ENCODE peak calls at places on chromosomes 12 and 14, in five cellular contexts. One of them, this sample, is unnamed.
A peak's percentile ranks its signal among the peaks of the same experiment; 100 is the strongest.

GRCh38 chr14:76456200-76456599 is 80.3 kb downstream of the ESRRB start:
- DNase-seq in body of pancreas: no peak
- DNase-seq in H1: peak; percentile 81
- DNase-seq in HCT116: peak; percentile 28
- DNase-seq in Peyer's patch: no peak
- DNase-seq in this sample: no peak

GRCh38 chr12:73629893-73630872 is 907.5 kb upstream of the ATXN7L3B start:
- DNase-seq in body of pancreas: no peak
- DNase-seq in H1: no peak
- DNase-seq in HCT116: no peak
- DNase-seq in Peyer's patch: no peak
- DNase-seq in this sample: no peak

GRCh38 chr12:34604227-34604626 is 581.9 kb downstream of the ALG10 start:
- DNase-seq in body of pancreas: no peak
- DNase-seq in H1: no peak
- DNase-seq in HCT116: no peak
- DNase-seq in Peyer's patch: no peak
- DNase-seq in this sample: no peak

GRCh38 chr12:13602217-13602616 is 379.2 kb downstream of the GRIN2B start:
- DNase-seq in body of pancreas: no peak
- DNase-seq in H1: no peak
- DNase-seq in HCT116: no peak
- DNase-seq in Peyer's patch: no peak
- DNase-seq in this sample: no peak

GRCh38 chr14:28242895-28243294 is 523.7 kb upstream of the FOXG1 start:
- DNase-seq in body of pancreas: no peak
- DNase-seq in H1: no peak
- DNase-seq in HCT116: no peak
- DNase-seq in Peyer's patch: no peak
- DNase-seq in this sample: no peak

GRCh38 chr14:96403409-96403808 is 11.5 kb downstream of the AK7 start:
- DNase-seq in body of pancreas: no peak
- DNase-seq in H1: no peak
- DNase-seq in HCT116: no peak
- DNase-seq in Peyer's patch: no peak
- DNase-seq in this sample: no peak

GRCh38 chr14:89429206-89430091 is 12.4 kb upstream of the FOXN3 start:
- DNase-seq in body of pancreas: peak; percentile 38
- DNase-seq in H1: no peak
- DNase-seq in HCT116: no peak
- DNase-seq in Peyer's patch: peak; percentile 55
- DNase-seq in this sample: no peak

GRCh38 chr14:32697704-32698103 is 241.0 kb upstream of the NPAS3 start:
- DNase-seq in body of pancreas: no peak
- DNase-seq in H1: no peak
- DNase-seq in HCT116: no peak
- DNase-seq in Peyer's patch: no peak
- DNase-seq in this sample: no peak

GRCh38 chr14:34003052-34003668 is 52.3 kb upstream of the EGLN3 start:
- DNase-seq in body of pancreas: no peak
- DNase-seq in H1: no peak
- DNase-seq in HCT116: no peak
- DNase-seq in Peyer's patch: no peak
- DNase-seq in this sample: no peak

GRCh38 chr12:39723831-39724230 is 104.2 kb upstream of the ABCD2 start:
- DNase-seq in body of pancreas: no peak
- DNase-seq in H1: no peak
- DNase-seq in HCT116: no peak
- DNase-seq in Peyer's patch: no peak
- DNase-seq in this sample: no peak

GRCh38 chr14:97930191-97930590 is 1133.0 kb downstream of the VRK1 start:
- DNase-seq in body of pancreas: no peak
- DNase-seq in H1: no peak
- DNase-seq in HCT116: no peak
- DNase-seq in Peyer's patch: no peak
- DNase-seq in this sample: no peak

GRCh38 chr14:32202468-32202865 is 602 bp downstream of the RNU6-8 start:
- DNase-seq in body of pancreas: no peak
- DNase-seq in H1: no peak
- DNase-seq in HCT116: no peak
- DNase-seq in Peyer's patch: no peak
- DNase-seq in this sample: no peak

DNA sequence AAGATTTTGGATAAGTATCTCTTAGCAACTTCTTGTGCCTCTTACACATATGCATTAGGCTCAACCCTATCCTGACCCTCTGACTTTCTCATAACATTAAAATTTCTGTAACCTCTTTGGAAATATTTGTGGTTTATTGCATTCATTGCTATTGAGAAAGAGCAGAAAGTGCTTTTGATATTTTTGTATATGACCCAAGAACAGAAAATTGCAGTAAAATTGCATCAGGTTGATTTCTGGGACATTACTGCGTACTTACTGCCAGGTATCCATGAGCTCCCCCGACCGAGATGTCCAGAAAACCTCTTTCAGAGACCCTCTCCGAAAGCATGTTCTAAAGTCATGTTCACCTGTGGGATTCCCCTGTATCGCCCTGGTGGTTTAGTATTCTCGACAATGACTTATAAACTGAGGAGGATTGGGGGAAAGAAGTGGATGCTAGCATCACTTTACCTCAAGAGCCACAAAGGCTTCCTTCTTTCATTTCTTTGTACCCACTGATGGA is 14.5 kb upstream of the IL22 start:
- DNase-seq in body of pancreas: no peak
- DNase-seq in H1: no peak
- DNase-seq in HCT116: no peak
- DNase-seq in Peyer's patch: no peak
- DNase-seq in this sample: no peak
- H3K27me3 ChIP-seq in body of pancreas: no peaks in the 10 kb centered on the region
- H3K27me3 ChIP-seq in H1: no peaks in the 10 kb centered on the region
- H3K27me3 ChIP-seq in HCT116: no peaks in the 10 kb centered on the region
- H3K27me3 ChIP-seq in Peyer's patch: no peaks in the 10 kb centered on the region
- H3K27me3 ChIP-seq in this sample: no peaks in the 10 kb centered on the region

GRCh38 chr12:78198896-78199295 is 368.2 kb downstream of the NAV3 start:
- DNase-seq in body of pancreas: no peak
- DNase-seq in H1: no peak
- DNase-seq in HCT116: no peak
- DNase-seq in Peyer's patch: no peak
- DNase-seq in this sample: no peak
- TF ChIP-seq CTCF in body of pancreas: no peak
- TF ChIP-seq CTCF in H1: no peak
- TF ChIP-seq CTCF in HCT116: no peak
- TF ChIP-seq CTCF in Peyer's patch: no peak
- TF ChIP-seq CTCF in this sample: no peak

DNA sequence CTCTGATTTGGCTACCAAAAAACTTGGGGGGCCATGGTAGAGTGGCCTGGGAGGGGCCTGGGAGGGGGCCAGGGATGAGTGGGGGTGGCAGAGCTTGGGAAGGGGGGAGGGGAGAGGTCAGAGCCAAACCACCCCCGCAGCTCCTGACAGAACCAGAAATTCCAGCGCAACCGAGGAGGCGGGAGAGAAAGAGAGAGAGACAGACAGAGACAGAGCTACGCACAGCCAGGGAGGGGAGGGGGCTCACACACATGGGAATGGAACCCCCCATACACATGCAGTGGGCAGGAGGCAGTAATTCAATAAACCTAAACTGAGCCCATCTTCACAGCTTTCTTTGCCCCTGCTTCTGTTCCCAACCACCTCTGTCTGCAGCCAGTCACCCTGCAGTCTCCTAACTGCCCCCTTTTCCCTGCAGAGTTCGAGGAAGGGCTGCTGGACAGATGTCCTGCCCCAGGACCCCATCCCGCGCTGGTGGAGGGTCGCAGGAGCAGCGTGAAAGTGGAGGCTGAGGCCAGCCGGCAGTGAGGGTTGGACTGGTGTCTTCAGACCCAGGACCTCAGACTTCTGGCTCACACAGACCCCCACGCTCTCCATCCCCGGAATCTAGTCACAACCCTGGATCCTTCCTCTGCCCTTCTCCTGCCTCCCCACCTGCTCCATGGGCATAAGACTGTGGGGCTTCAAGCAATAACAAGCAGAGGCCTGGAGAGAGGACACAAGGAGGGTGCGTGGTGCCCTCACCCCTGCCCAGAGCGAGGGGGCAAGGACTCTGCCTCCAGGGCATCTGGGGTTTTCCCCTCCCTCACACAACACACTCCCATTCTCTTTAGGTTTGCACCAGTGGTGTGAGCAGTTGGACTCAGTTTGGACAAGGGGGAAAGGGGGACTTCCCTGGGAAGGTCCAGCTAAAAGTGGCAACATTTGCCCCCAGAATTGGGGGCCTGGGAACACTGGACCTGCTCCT is 5.6 kb downstream of the NAB2 start:
- DNase-seq in body of pancreas: no peak
- DNase-seq in H1: no peak
- DNase-seq in HCT116: no peak
- DNase-seq in Peyer's patch: no peak
- DNase-seq in this sample: no peak
- TF ChIP-seq POLR2A in body of pancreas: no peak
- TF ChIP-seq POLR2A in H1: no peak
- TF ChIP-seq POLR2A in HCT116: no peak
- TF ChIP-seq POLR2A in Peyer's patch: no peak
- TF ChIP-seq POLR2A in this sample: no peak

GRCh38 chr12:132282031-132282949 is 47.1 kb downstream of the GALNT9 start:
- DNase-seq in body of pancreas: no peak
- DNase-seq in H1: no peak
- DNase-seq in HCT116: no peak
- DNase-seq in Peyer's patch: no peak
- DNase-seq in this sample: no peak
- H3K27me3 ChIP-seq in body of pancreas: no peaks in the 10 kb centered on the region
- H3K27me3 ChIP-seq in H1: no peaks in the 10 kb centered on the region
- H3K27me3 ChIP-seq in HCT116: no peaks in the 10 kb centered on the region
- H3K27me3 ChIP-seq in Peyer's patch: no peaks in the 10 kb centered on the region
- H3K27me3 ChIP-seq in this sample: peaks cover 100% of the 10 kb centered on the region

GRCh38 chr12:109762673-109763191 is 49.1 kb downstream of the FAM222A start:
- DNase-seq in body of pancreas: no peak
- DNase-seq in H1: peak; percentile 39
- DNase-seq in HCT116: no peak
- DNase-seq in Peyer's patch: no peak
- DNase-seq in this sample: no peak
- TF ChIP-seq CTCF in body of pancreas: no peak
- TF ChIP-seq CTCF in H1: no peak
- TF ChIP-seq CTCF in HCT116: no peak
- TF ChIP-seq CTCF in Peyer's patch: no peak
- TF ChIP-seq CTCF in this sample: no peak

GRCh38 chr14:103121161-103121845 is 2.0 kb upstream of the TNFAIP2 start:
- DNase-seq in body of pancreas: peak; percentile 27
- DNase-seq in H1: no peak
- DNase-seq in HCT116: no peak
- DNase-seq in Peyer's patch: peak; percentile 66
- DNase-seq in this sample: no peak
- TF ChIP-seq POLR2A in body of pancreas: no peak
- TF ChIP-seq POLR2A in H1: no peak
- TF ChIP-seq POLR2A in HCT116: no peak
- TF ChIP-seq POLR2A in Peyer's patch: no peak
- TF ChIP-seq POLR2A in this sample: no peak

DNA sequence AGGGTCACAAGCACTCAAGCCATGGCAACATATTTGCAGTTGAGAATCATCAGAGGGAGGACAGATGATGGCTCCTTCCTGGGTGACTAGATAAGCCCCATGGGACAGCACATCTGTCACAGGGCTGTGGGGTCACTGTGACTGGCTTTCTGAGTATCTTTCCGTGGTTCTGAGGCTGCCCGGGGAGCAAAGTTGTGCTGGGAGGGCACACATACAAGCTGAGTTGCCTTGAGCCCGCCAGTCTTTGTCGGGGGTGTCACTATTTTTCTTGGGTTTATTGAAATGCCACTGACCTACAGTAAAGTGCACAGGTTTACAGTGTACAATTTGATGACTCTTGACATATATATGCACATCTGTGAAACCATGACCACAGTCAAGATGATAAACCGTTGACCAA is 17.2 kb upstream of the KIF26A start:
- DNase-seq in body of pancreas: no peak
- DNase-seq in H1: no peak
- DNase-seq in HCT116: no peak
- DNase-seq in Peyer's patch: no peak
- DNase-seq in this sample: no peak
- H3K27me3 ChIP-seq in body of pancreas: no peaks in the 10 kb centered on the region
- H3K27me3 ChIP-seq in H1: peaks cover 17% of the 10 kb centered on the region
- H3K27me3 ChIP-seq in HCT116: no peaks in the 10 kb centered on the region
- H3K27me3 ChIP-seq in Peyer's patch: peaks cover 11% of the 10 kb centered on the region
- H3K27me3 ChIP-seq in this sample: peaks cover 59% of the 10 kb centered on the region

DNA sequence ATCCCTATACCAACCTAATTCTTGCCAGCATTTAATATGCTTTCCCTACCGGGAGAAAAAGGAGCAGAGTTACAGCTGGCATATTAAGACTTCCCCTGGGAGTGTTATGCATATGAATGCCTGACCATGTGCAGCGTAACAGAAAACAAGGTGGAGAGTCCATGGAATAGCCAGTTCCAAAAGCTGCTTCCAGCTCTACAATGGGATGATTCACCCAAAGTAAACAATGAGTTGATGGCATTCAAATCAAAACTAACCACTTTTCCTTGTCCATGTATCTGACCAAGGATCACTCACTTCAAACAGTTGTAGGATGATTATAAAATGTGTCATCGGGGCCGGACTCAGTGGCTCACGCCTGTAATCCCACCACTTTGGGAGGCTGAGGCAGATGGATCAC is 48.2 kb upstream of the BICDL1 start:
- DNase-seq in body of pancreas: no peak
- DNase-seq in H1: no peak
- DNase-seq in HCT116: peak; percentile 68
- DNase-seq in Peyer's patch: no peak
- DNase-seq in this sample: no peak
- TF ChIP-seq CTCF in body of pancreas: no peak
- TF ChIP-seq CTCF in H1: no peak
- TF ChIP-seq CTCF in HCT116: no peak
- TF ChIP-seq CTCF in Peyer's patch: no peak
- TF ChIP-seq CTCF in this sample: no peak

This sample was measured in esophagus squamous epithelium.